ENCODE peak calls at places on chromosomes 13 and 19, in seven cellular contexts. L is neuronal stem cell; B is activated CD8-positive, alpha-beta memory T cell treated with anti-CD3 and anti-CD28 coated beads for 24 hours; M is thoracic aorta; W is nucleus accumbens; I is brain microvascular endothelial cell; X is midbrain. R is an unnamed sample.

GRCh38 chr19:13859361-13859880 is 17.5 kb upstream of the NANOS3 start:
- DNase-seq in L (no peak), B (no peak), M (no peak), W (no peak), I (peak), X (no peak), R (no peak)

GRCh38 chr19:6234527-6234926 is 45.2 kb downstream of the MLLT1 start:
- DNase-seq in L (no peak), B (no peak), M (no peak), W (no peak), I (no peak), X (no peak), R (no peak)

GRCh38 chr13:106617561-106617960 is 49.6 kb upstream of the ARGLU1 start:
- DNase-seq in L (peak), B (no peak), M (no peak), W (no peak), I (peak), X (no peak), R (no peak)

GRCh38 chr13:26019881-26020535 is 31.8 kb downstream of the SHISA2 start:
- DNase-seq in L (no peak), B (no peak), M (no peak), W (no peak), I (peak), X (no peak), R (no peak)

GRCh38 chr13:114099918-114100445 is 32.4 kb downstream of the RASA3 start:
- DNase-seq in L (no peak), B (peak), M (no peak), W (no peak), I (no peak), X (no peak), R (no peak)

GRCh38 chr13:72726721-72727416 is 560 bp downstream of the MZT1 start:
- DNase-seq in L (peak), B (no peak), M (peak), W (no peak), I (peak), X (no peak), R (no peak)

GRCh38 chr13:31980842-31981241 is 50.7 kb upstream of the FRY start:
- DNase-seq in L (no peak), B (no peak), M (no peak), W (no peak), I (no peak), X (no peak), R (no peak)

GRCh38 chr13:76795701-76796695 is 90.2 kb downstream of the KCTD12 start:
- DNase-seq in L (no peak), B (no peak), M (no peak), W (no peak), I (peak), X (no peak), R (no peak)

GRCh38 chr19:32022044-32022945 is 323.1 kb upstream of the ZNF507 start:
- DNase-seq in L (no peak), B (no peak), M (no peak), W (no peak), I (no peak), X (no peak), R (no peak)

GRCh38 chr19:2804156-2805004 is 15.3 kb upstream of the ZNF554 start:
- DNase-seq in L (no peak), B (no peak), M (no peak), W (no peak), I (no peak), X (no peak), R (no peak)

GRCh38 chr19:4052114-4052992 is 14.3 kb downstream of the ZBTB7A start:
- DNase-seq in L (no peak), B (no peak), M (no peak), W (no peak), I (no peak), X (peak), R (no peak)

R was measured in amygdala.